ENCODE peak calls at places on chromosomes 2 and 18, in four cellular contexts. One of them, this sample, is unnamed.

GRCh38 chr2:23555944-23556343 is 171.0 kb downstream of the KLHL29 start:
- DNase-seq in HS-5: no peak
- DNase-seq in NCI-H1105: no peak
- DNase-seq in sigmoid colon: no peak
- DNase-seq in this sample: no peak

GRCh38 chr2:32742381-32742780 is 114.5 kb downstream of the TTC27 start:
- DNase-seq in sigmoid colon: no peak
- DNase-seq in HS-5: no peak
- DNase-seq in NCI-H1105: no peak
- DNase-seq in this sample: no peak

GRCh38 chr18:11872479-11873136 is 21.4 kb downstream of the CHMP1B start:
- DNase-seq in NCI-H1105: no peak
- DNase-seq in sigmoid colon: no peak
- DNase-seq in HS-5: no peak
- DNase-seq in this sample: no peak

GRCh38 chr2:206700141-206700540 is 18.1 kb downstream of the DYTN start:
- DNase-seq in NCI-H1105: no peak
- DNase-seq in HS-5: no peak
- DNase-seq in sigmoid colon: no peak
- DNase-seq in this sample: no peak

GRCh38 chr18:45399146-45399545 is 216.1 kb upstream of the SLC14A2 start:
- DNase-seq in sigmoid colon: no peak
- DNase-seq in NCI-H1105: no peak
- DNase-seq in HS-5: no peak
- DNase-seq in this sample: no peak

GRCh38 chr2:27079233-27080139 is 1.1 kb downstream of the EMILIN1 start:
- DNase-seq in sigmoid colon: no peak
- DNase-seq in NCI-H1105: no peak
- DNase-seq in HS-5: no peak
- DNase-seq in this sample: no peak

GRCh38 chr2:175205523-175205922 is 24.0 kb upstream of the ATP5MC3 start:
- DNase-seq in sigmoid colon: no peak
- DNase-seq in NCI-H1105: no peak
- DNase-seq in HS-5: no peak
- DNase-seq in this sample: no peak

GRCh38 chr18:6677086-6677485 is 52.4 kb upstream of the ARHGAP28 start:
- DNase-seq in HS-5: no peak
- DNase-seq in NCI-H1105: no peak
- DNase-seq in sigmoid colon: no peak
- DNase-seq in this sample: no peak

GRCh38 chr2:170827841-170828532 is 11.3 kb downstream of the GAD1 start:
- DNase-seq in sigmoid colon: no peak
- DNase-seq in NCI-H1105: no peak
- DNase-seq in HS-5: no peak
- DNase-seq in this sample: no peak

GRCh38 chr2:71670430-71670795 is 217.1 kb downstream of the DYSF start:
- DNase-seq in NCI-H1105: no peak
- DNase-seq in sigmoid colon: peak
- DNase-seq in HS-5: no peak
- DNase-seq in this sample: no peak

GRCh38 chr2:60577884-60578283 is 24.4 kb upstream of the BCL11A start:
- DNase-seq in sigmoid colon: no peak
- DNase-seq in NCI-H1105: no peak
- DNase-seq in HS-5: no peak
- DNase-seq in this sample: no peak

GRCh38 chr2:59302683-59303082 is 1061.6 kb upstream of the FANCL start:
- DNase-seq in sigmoid colon: no peak
- DNase-seq in HS-5: no peak
- DNase-seq in NCI-H1105: no peak
- DNase-seq in this sample: no peak

GRCh38 chr2:110173523-110173922 is 31.3 kb downstream of the NPHP1 start:
- DNase-seq in HS-5: no peak
- DNase-seq in sigmoid colon: no peak
- DNase-seq in NCI-H1105: no peak
- DNase-seq in this sample: no peak

GRCh38 chr18:3869848-3870247 is 419.9 kb downstream of the TGIF1 start:
- DNase-seq in NCI-H1105: peak
- DNase-seq in HS-5: peak
- DNase-seq in sigmoid colon: no peak
- DNase-seq in this sample: no peak

GRCh38 chr2:204228169-204228940 is 291.8 kb downstream of the ICOS start:
- DNase-seq in NCI-H1105: no peak
- DNase-seq in sigmoid colon: no peak
- DNase-seq in HS-5: no peak
- DNase-seq in this sample: no peak

GRCh38 chr18:41940506-41941215 is 14.4 kb upstream of the PIK3C3 start:
- DNase-seq in HS-5: peak
- DNase-seq in NCI-H1105: no peak
- DNase-seq in sigmoid colon: no peak
- DNase-seq in this sample: peak

GRCh38 chr2:226478121-226478809 is 321.4 kb downstream of the IRS1 start:
- DNase-seq in sigmoid colon: peak
- DNase-seq in NCI-H1105: no peak
- DNase-seq in HS-5: peak
- DNase-seq in this sample: peak

GRCh38 chr2:85524567-85524923 is 14.4 kb upstream of the MAT2A start:
- DNase-seq in sigmoid colon: no peak
- DNase-seq in HS-5: no peak
- DNase-seq in NCI-H1105: no peak
- DNase-seq in this sample: no peak

GRCh38 chr2:57720728-57721627 is 325.6 kb upstream of the VRK2 start:
- DNase-seq in sigmoid colon: no peak
- DNase-seq in HS-5: peak
- DNase-seq in NCI-H1105: peak
- DNase-seq in this sample: peak

GRCh38 chr2:158753561-158754302 is 41.4 kb upstream of the DAPL1 start:
- DNase-seq in HS-5: peak
- DNase-seq in NCI-H1105: peak
- DNase-seq in sigmoid colon: no peak
- DNase-seq in this sample: no peak

GRCh38 chr18:56315363-56315762 is 323.0 kb downstream of the TXNL1 start:
- DNase-seq in HS-5: no peak
- DNase-seq in sigmoid colon: no peak
- DNase-seq in NCI-H1105: no peak
- DNase-seq in this sample: no peak

GRCh38 chr2:56191617-56192016 is 7.8 kb downstream of the CCDC85A start:
- DNase-seq in HS-5: no peak
- DNase-seq in NCI-H1105: peak
- DNase-seq in sigmoid colon: no peak
- DNase-seq in this sample: no peak

GRCh38 chr18:5600376-5601071 is 56.7 kb upstream of the EPB41L3 start:
- DNase-seq in sigmoid colon: no peak
- DNase-seq in HS-5: no peak
- DNase-seq in NCI-H1105: no peak
- DNase-seq in this sample: no peak

This sample was measured in epithelial cell of proximal tubule.